ENCODE peak calls at places on chromosomes 6 and 20, in five cellular contexts. Y is suprapubic skin, B is HL-60, Z is heart right ventricle, J is Peyer's patch. G is an unnamed sample.

GRCh38 chr6:77462359-77463307 is 658 bp downstream of the HTR1B start:
- DNase-seq in Y (no peak), B (no peak), Z (no peak), J (no peak), G (peak)

GRCh38 chr6:147881432-147881831 is 372.9 kb downstream of the SAMD5 start:
- DNase-seq in Y (no peak), B (no peak), Z (no peak), J (no peak), G (no peak)

GRCh38 chr6:136889271-136890193 is 32.6 kb upstream of the SLC35D3 start:
- DNase-seq in Y (no peak), B (no peak), Z (no peak), J (no peak), G (no peak)

GRCh38 chr6:15527838-15528617 is 134.8 kb downstream of the DTNBP1 start:
- DNase-seq in Y (no peak), B (no peak), Z (no peak), J (no peak), G (peak)

GRCh38 chr6:56905378-56905777 is 49.5 kb upstream of the BEND6 start:
- DNase-seq in Y (no peak), B (no peak), Z (no peak), J (no peak), G (no peak)

GRCh38 chr6:5094327-5094726 is 9.2 kb downstream of the PPP1R3G start:
- DNase-seq in Y (no peak), B (no peak), Z (no peak), J (no peak), G (no peak)

GRCh38 chr6:7184502-7184901 is 76.7 kb downstream of the RREB1 start:
- DNase-seq in Y (no peak), B (no peak), Z (no peak), J (no peak), G (no peak)

GRCh38 chr6:111129003-111129402 is 41.7 kb downstream of the SLC16A10 start:
- DNase-seq in Y (no peak), B (no peak), Z (peak), J (no peak), G (no peak)

GRCh38 chr6:43021270-43022047 is at the start of gene RRP36:
- DNase-seq in Y (peak), B (peak), Z (peak), J (peak), G (peak)

GRCh38 chr6:143678980-143679379 is 1.2 kb downstream of the PHACTR2 start:
- DNase-seq in Y (no peak), B (no peak), Z (no peak), J (no peak), G (no peak)

GRCh38 chr6:56637640-56638039 is 5.0 kb downstream of the DST start:
- DNase-seq in Y (no peak), B (no peak), Z (no peak), J (no peak), G (no peak)

GRCh38 chr6:14703586-14703985 is 542.3 kb upstream of the JARID2 start:
- DNase-seq in Y (no peak), B (no peak), Z (no peak), J (no peak), G (no peak)

GRCh38 chr20:57396212-57396611 is 5.0 kb downstream of the RBM38 start:
- DNase-seq in Y (no peak), B (no peak), Z (no peak), J (peak), G (no peak)

GRCh38 chr20:44586986-44587980 is 4.9 kb downstream of the PKIG start:
- DNase-seq in Y (no peak), B (no peak), Z (no peak), J (no peak), G (no peak)

GRCh38 chr20:58511364-58511763 is 3.8 kb downstream of the APCDD1L start:
- DNase-seq in Y (no peak), B (no peak), Z (no peak), J (no peak), G (no peak)

GRCh38 chr6:45222380-45222779 is 105.8 kb upstream of the RUNX2 start:
- DNase-seq in Y (no peak), B (no peak), Z (no peak), J (no peak), G (no peak)

GRCh38 chr6:127582777-127583462 is 5.9 kb downstream of the C6orf58 start:
- DNase-seq in Y (no peak), B (no peak), Z (no peak), J (no peak), G (no peak)

GRCh38 chr20:38873050-38873581 is 53.1 kb upstream of the FAM83D start:
- DNase-seq in Y (no peak), B (no peak), Z (no peak), J (peak), G (no peak)

GRCh38 chr6:128516514-128516898 is 3.9 kb downstream of the PTPRK start:
- DNase-seq in Y (no peak), B (no peak), Z (no peak), J (no peak), G (no peak)

GRCh38 chr6:95948324-95948723 is 67.5 kb upstream of the FUT9 start:
- DNase-seq in Y (no peak), B (no peak), Z (no peak), J (no peak), G (no peak)

GRCh38 chr6:155129744-155130143 is 134.1 kb upstream of the CLDN20 start:
- DNase-seq in Y (no peak), B (no peak), Z (no peak), J (no peak), G (no peak)

GRCh38 chr6:33297956-33298772 is 578 bp downstream of the RGL2 start:
- DNase-seq in Y (peak), B (peak), Z (peak), J (peak), G (peak)

GRCh38 chr6:56746767-56747504 is 104.2 kb upstream of the DST start:
- DNase-seq in Y (no peak), B (no peak), Z (no peak), J (no peak), G (no peak)

GRCh38 chr6:105136433-105137350 is 43.1 kb downstream of the POPDC3 start:
- DNase-seq in Y (peak), B (peak), Z (peak), J (peak), G (peak)

GRCh38 chr6:139407718-139408222 is 33.3 kb upstream of the CITED2 start:
- DNase-seq in Y (no peak), B (no peak), Z (no peak), J (no peak), G (no peak)

GRCh38 chr6:105892577-105893262 is 193.4 kb upstream of the PRDM1 start:
- DNase-seq in Y (no peak), B (no peak), Z (no peak), J (peak), G (no peak)

GRCh38 chr20:52256465-52256864 is 64.9 kb upstream of the ZFP64 start:
- DNase-seq in Y (no peak), B (no peak), Z (no peak), J (no peak), G (no peak)

GRCh38 chr6:129498950-129499870 is 210.8 kb downstream of the ARHGAP18 start:
- DNase-seq in Y (no peak), B (peak), Z (no peak), J (no peak), G (no peak)

GRCh38 chr20:64161595-64162238 is 2.5 kb upstream of the MYT1 start:
- DNase-seq in Y (no peak), B (no peak), Z (peak), J (peak), G (no peak)

GRCh38 chr6:40523505-40524172 is 63.5 kb downstream of the LRFN2 start:
- DNase-seq in Y (no peak), B (no peak), Z (no peak), J (no peak), G (no peak)

GRCh38 chr20:22743426-22743825 is 159.1 kb upstream of the FOXA2 start:
- DNase-seq in Y (no peak), B (no peak), Z (no peak), J (no peak), G (no peak)

GRCh38 chr6:3733321-3733925 is 18.1 kb downstream of the PXDC1 start:
- DNase-seq in Y (no peak), B (no peak), Z (no peak), J (no peak), G (no peak)

GRCh38 chr6:136959471-136959891 is 37.4 kb downstream of the SLC35D3 start:
- DNase-seq in Y (no peak), B (no peak), Z (no peak), J (peak), G (no peak)

GRCh38 chr6:123909989-123910388 is 106.3 kb downstream of the NKAIN2 start:
- DNase-seq in Y (no peak), B (no peak), Z (no peak), J (no peak), G (no peak)

GRCh38 chr6:138973481-138974140 is 14.4 kb downstream of the REPS1 start:
- DNase-seq in Y (no peak), B (no peak), Z (no peak), J (no peak), G (no peak)

DNA sequence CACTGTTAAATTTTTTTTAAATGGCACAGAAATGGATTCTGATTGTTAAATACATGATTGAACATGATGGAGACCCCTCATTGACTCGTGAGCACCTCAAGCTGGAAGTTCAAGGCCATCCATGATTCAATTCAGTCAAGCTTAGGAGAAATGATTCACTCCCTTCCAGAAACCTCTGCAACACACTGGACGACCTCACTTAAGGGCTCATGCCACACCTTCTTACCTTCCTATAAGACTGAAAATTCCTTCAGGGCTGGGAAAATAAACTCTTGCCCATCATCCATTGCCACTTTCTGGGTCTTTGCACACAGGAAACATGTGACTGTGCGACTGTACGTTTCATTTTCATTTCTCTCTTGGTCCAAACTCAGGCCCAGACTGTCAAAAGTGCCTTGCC is 196.4 kb downstream of the TBXT start:
- DNase-seq in Y (no peak), B (no peak), Z (no peak), J (no peak), G (no peak)
- H3K4me3 ChIP-seq in Y (no peak), B (no peak), Z (no peak), J (no peak), G (no peak)

GRCh38 chr6:102298066-102298465 is 904.6 kb downstream of the GRIK2 start:
- DNase-seq in Y (no peak), B (no peak), Z (no peak), J (no peak), G (no peak)
- H3K4me3 ChIP-seq in Y (no peak), B (no peak), Z (no peak), J (no peak), G (no peak)

DNA sequence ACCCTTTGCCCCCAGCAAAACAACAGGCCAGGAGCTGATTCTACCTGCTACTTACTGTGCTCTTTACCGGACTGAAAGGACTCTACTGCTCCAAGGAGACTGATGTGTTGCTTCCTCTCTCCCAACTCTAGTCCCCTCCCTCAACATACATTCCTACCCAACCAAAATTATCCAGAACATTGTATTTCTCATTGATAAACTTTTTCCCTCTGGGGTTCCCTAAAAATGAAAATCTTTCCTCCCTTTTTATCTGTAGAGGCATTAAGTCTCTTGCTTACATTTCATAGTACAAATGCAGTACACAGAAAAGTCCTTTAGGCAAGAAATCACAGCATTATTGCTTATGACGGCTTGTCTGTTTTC is 940 bp upstream of the HS3ST5 start:
- DNase-seq in Y (no peak), B (no peak), Z (no peak), J (no peak), G (no peak)
- H3K4me3 ChIP-seq in Y (peak), B (no peak), Z (no peak), J (peak), G (peak)

GRCh38 chr6:27863962-27864905 is 48.0 kb downstream of the OR2B2 start:
- DNase-seq in Y (no peak), B (no peak), Z (no peak), J (peak), G (peak)

GRCh38 chr6:27867051-27867940 is 44.9 kb downstream of the OR2B2 start:
- DNase-seq in Y (no peak), B (no peak), Z (peak), J (peak), G (no peak)

GRCh38 chr6:27865952-27866369 is 46.2 kb downstream of the OR2B2 start:
- DNase-seq in Y (no peak), B (no peak), Z (no peak), J (peak), G (no peak)

GRCh38 chr6:27866370-27867050 is 45.7 kb downstream of the OR2B2 start:
- DNase-seq in Y (no peak), B (no peak), Z (no peak), J (peak), G (no peak)

DNA sequence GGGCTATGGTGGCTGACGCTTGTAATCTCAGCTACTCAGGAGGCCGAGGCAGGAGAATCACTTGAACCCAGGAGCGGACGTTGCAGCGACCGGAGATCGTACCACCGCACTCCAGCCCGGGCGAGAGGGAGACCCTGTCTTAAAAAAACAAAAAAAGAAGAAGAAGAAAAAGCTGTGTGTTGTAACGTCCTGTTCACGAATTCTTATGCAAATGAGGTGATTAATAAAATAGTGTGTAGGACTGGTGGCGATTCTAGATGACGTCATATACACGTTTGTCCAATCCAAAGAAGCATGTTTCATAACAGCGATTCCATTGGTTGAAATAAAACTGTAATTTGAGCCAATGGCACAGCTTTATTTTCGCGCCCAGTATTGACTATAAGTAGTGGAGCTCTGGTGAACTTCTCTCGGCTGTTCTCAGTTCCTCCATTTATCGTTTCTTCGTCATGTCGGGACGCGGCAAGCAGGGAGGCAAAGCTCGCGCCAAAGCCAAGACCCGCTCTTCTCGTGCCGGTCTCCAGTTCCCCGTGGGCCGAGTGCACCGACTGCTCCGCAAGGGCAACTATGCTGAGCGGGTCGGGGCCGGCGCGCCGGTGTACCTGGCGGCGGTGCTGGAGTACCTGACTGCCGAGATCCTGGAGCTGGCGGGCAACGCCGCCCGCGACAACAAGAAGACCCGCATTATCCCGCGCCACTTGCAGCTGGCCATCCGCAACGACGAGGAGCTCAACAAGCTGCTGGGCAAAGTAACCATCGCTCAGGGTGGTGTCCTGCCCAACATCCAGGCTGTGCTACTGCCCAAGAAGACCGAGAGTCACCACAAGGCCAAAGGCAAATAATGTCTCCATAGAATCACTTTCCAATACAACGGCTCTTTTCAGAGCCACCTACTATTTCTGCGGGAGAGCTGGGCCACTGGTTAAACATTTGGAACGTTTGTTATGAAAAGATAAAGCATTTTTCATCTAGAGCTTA is 47.0 kb downstream of the OR2B2 start:
- DNase-seq in Y (no peak), B (peak), Z (peak), J (peak), G (peak)
- H3K4me3 ChIP-seq in Y (peak), B (peak), Z (peak), J (peak), G (peak)

G was measured in coronary artery.